ENCODE peak calls at places on chromosomes 11 and 22, in nine cellular contexts. W is bronchial epithelial cell; U is CD8-positive, alpha-beta T cell; J is colonic mucosa; D is CD8-positive, alpha-beta memory T cell; Y is fibroblast of lung; T is SJSA1; X is body of pancreas; H is WERI-Rb-1. E is an unnamed sample. For H3K36me3, the result is how much of the 10 kb centered on the place peaks cover.

GRCh38 chr11:38089728-38090127 is 1491.7 kb upstream of the RAG2 start:
- DNase-seq in J (no peak), T (no peak), H (no peak), W (peak), U (no peak), D (no peak), X (no peak), Y (no peak), E (peak)

GRCh38 chr11:7893792-7894191 is 37.3 kb downstream of the OR10A6 start:
- DNase-seq in Y (no peak), W (no peak), D (no peak), X (peak), U (no peak), T (no peak), H (no peak), J (peak), E (no peak)

GRCh38 chr11:2525941-2526807 is 81.4 kb downstream of the KCNQ1 start:
- DNase-seq in X (no peak), U (no peak), D (peak), H (peak), Y (no peak), J (peak), T (no peak), W (no peak), E (no peak)

GRCh38 chr11:85826096-85826855 is 15.3 kb upstream of the SYTL2 start:
- DNase-seq in U (peak), W (no peak), T (no peak), D (no peak), X (no peak), H (peak), Y (peak), J (no peak), E (no peak)

GRCh38 chr11:119919656-119920055 is 190.7 kb upstream of the NECTIN1 start:
- DNase-seq in U (no peak), W (no peak), T (no peak), X (no peak), D (no peak), H (no peak), J (no peak), Y (no peak), E (no peak)

GRCh38 chr22:31081963-31082605 is 966 bp downstream of the SMTN start:
- DNase-seq in H (no peak), X (no peak), T (peak), Y (no peak), J (no peak), D (no peak), W (peak), U (no peak), E (no peak)

GRCh38 chr11:10885703-10886363 is 28.0 kb upstream of the ZBED5 start:
- DNase-seq in D (no peak), X (no peak), Y (peak), J (no peak), W (no peak), H (no peak), U (no peak), T (no peak), E (no peak)

GRCh38 chr11:17443000-17443399 is 33.6 kb downstream of the ABCC8 start:
- DNase-seq in H (no peak), U (no peak), X (no peak), Y (no peak), T (no peak), D (no peak), J (no peak), W (no peak), E (no peak)

GRCh38 chr22:17917490-17917983 is 106.8 kb downstream of the MICAL3 start:
- DNase-seq in W (peak), U (no peak), H (no peak), X (no peak), J (peak), D (no peak), Y (no peak), T (no peak), E (no peak)

GRCh38 chr11:2400761-2401435 is 348 bp downstream of the TSSC4 start:
- DNase-seq in U (no peak), Y (no peak), X (no peak), T (no peak), D (no peak), H (no peak), J (no peak), W (no peak), E (no peak)

GRCh38 chr22:38481871-38482332 is 14.0 kb downstream of the KDELR3 start:
- DNase-seq in X (no peak), W (no peak), J (no peak), T (no peak), Y (no peak), U (no peak), D (no peak), H (no peak), E (no peak)

GRCh38 chr11:27372159-27372558 is 9.1 kb upstream of the CCDC34 start:
- DNase-seq in W (no peak), T (no peak), Y (no peak), X (no peak), J (no peak), H (no peak), D (no peak), U (no peak), E (no peak)

GRCh38 chr11:14892036-14892556 is at the start of gene CYP2R1:
- DNase-seq in H (peak), W (peak), D (peak), T (peak), X (peak), Y (peak), J (peak), U (peak), E (peak)

GRCh38 chr11:90722552-90723190 is 499.8 kb upstream of the CHORDC1 start:
- DNase-seq in U (no peak), W (peak), X (no peak), Y (peak), J (no peak), T (no peak), D (no peak), H (no peak), E (no peak)

GRCh38 chr22:48258108-48258705 is 1495.8 kb downstream of the TBC1D22A start:
- DNase-seq in T (no peak), Y (no peak), H (no peak), U (no peak), W (no peak), D (no peak), X (no peak), J (no peak), E (no peak)

GRCh38 chr11:68438658-68439259 is 21.8 kb upstream of the PPP6R3 start:
- DNase-seq in D (no peak), W (no peak), U (no peak), X (no peak), J (no peak), T (no peak), Y (no peak), H (no peak), E (no peak)

GRCh38 chr22:29216873-29217666 is 11.4 kb downstream of the EMID1 start:
- DNase-seq in W (peak), T (no peak), J (no peak), H (no peak), D (no peak), X (peak), U (no peak), Y (no peak), E (peak)

GRCh38 chr11:86192858-86193257 is 51.7 kb upstream of the EED start:
- DNase-seq in X (no peak), T (no peak), W (no peak), H (no peak), J (no peak), U (no peak), Y (no peak), D (no peak), E (no peak)

GRCh38 chr11:123405123-123405592 is 24.9 kb upstream of the GRAMD1B start:
- DNase-seq in X (no peak), D (no peak), H (peak), W (no peak), Y (peak), J (no peak), U (no peak), T (no peak), E (no peak)

GRCh38 chr22:35148381-35148780 is 82.4 kb downstream of the ISX start:
- DNase-seq in X (no peak), Y (no peak), H (peak), T (no peak), J (no peak), W (no peak), U (no peak), D (no peak), E (no peak)

GRCh38 chr22:37345863-37346514 is 63.7 kb downstream of the CYTH4 start:
- DNase-seq in T (peak), U (no peak), W (peak), J (peak), D (no peak), X (no peak), Y (peak), H (no peak), E (peak)

GRCh38 chr22:45290410-45290936 is 5.7 kb downstream of the UPK3A start:
- DNase-seq in D (peak), J (peak), Y (peak), W (peak), H (peak), T (no peak), U (no peak), X (no peak), E (peak)

GRCh38 chr22:31742115-31742514 is 7.8 kb downstream of the PRR14L start:
- DNase-seq in Y (no peak), D (no peak), T (no peak), H (no peak), X (no peak), W (no peak), J (no peak), U (no peak), E (no peak)

GRCh38 chr11:2318123-2318522 is 16.3 kb downstream of the TSPAN32 start:
- DNase-seq in T (no peak), Y (no peak), H (no peak), W (no peak), U (no peak), D (no peak), J (no peak), X (no peak), E (no peak)

GRCh38 chr11:85805387-85805786 is 5.6 kb downstream of the SYTL2 start:
- DNase-seq in D (no peak), J (no peak), U (no peak), Y (no peak), X (no peak), H (no peak), W (no peak), T (no peak), E (no peak)

GRCh38 chr11:126113515-126113957 is 50.9 kb upstream of the CDON start:
- DNase-seq in H (peak), X (peak), D (no peak), U (no peak), T (no peak), W (peak), Y (peak), J (peak), E (peak)

GRCh38 chr11:30801357-30801756 is 215.2 kb upstream of the MPPED2 start:
- DNase-seq in U (no peak), T (no peak), W (no peak), X (no peak), H (no peak), D (no peak), Y (no peak), J (no peak), E (no peak)

GRCh38 chr11:117795726-117796455 is 1.1 kb downstream of the DSCAML1 start:
- DNase-seq in D (no peak), Y (no peak), T (no peak), J (no peak), H (peak), U (no peak), X (no peak), W (no peak), E (no peak)

GRCh38 chr11:44877908-44878459 is 72.7 kb downstream of the TP53I11 start:
- DNase-seq in T (peak), U (no peak), Y (no peak), J (no peak), X (no peak), D (no peak), W (peak), H (no peak), E (no peak)

GRCh38 chr11:58922475-58922874 is 16.8 kb upstream of the GLYATL1 start:
- DNase-seq in J (no peak), H (no peak), D (no peak), X (no peak), W (no peak), U (no peak), T (no peak), Y (no peak), E (no peak)

GRCh38 chr11:62688481-62688880 is 849 bp downstream of the LRRN4CL start:
- DNase-seq in J (no peak), Y (no peak), D (no peak), U (no peak), X (no peak), W (no peak), T (no peak), H (no peak), E (no peak)

GRCh38 chr11:9459573-9460321 is 1.1 kb upstream of the ZNF143 start:
- DNase-seq in X (peak), D (peak), Y (peak), T (no peak), U (peak), H (peak), J (peak), W (peak), E (peak)

GRCh38 chr22:29032584-29032983 is 29.0 kb downstream of the C22orf31 start:
- DNase-seq in U (no peak), T (peak), X (peak), D (no peak), W (peak), J (no peak), H (no peak), Y (peak), E (no peak)

GRCh38 chr11:18726040-18726439 is at the start of gene IGSF22:
- DNase-seq in T (no peak), U (no peak), J (no peak), H (peak), D (no peak), X (no peak), Y (no peak), W (no peak), E (no peak)

GRCh38 chr22:36727110-36727509 is 23.6 kb upstream of the CACNG2 start:
- DNase-seq in U (no peak), Y (no peak), W (no peak), X (no peak), T (no peak), D (no peak), H (no peak), J (no peak), E (no peak)

GRCh38 chr11:10303558-10304363 is 1.1 kb upstream of the ADM start:
- DNase-seq in X (peak), T (peak), J (peak), W (peak), Y (peak), D (peak), U (no peak), H (peak), E (no peak)

GRCh38 chr22:46687460-46687859 is 50.6 kb downstream of the CERK start:
- DNase-seq in J (no peak), Y (no peak), D (no peak), U (no peak), T (no peak), W (no peak), H (no peak), X (no peak), E (no peak)

GRCh38 chr22:30557243-30557642 is 10.7 kb upstream of the SEC14L6 start:
- DNase-seq in D (no peak), U (no peak), W (no peak), Y (no peak), H (no peak), J (no peak), X (no peak), T (no peak), E (no peak)

DNA sequence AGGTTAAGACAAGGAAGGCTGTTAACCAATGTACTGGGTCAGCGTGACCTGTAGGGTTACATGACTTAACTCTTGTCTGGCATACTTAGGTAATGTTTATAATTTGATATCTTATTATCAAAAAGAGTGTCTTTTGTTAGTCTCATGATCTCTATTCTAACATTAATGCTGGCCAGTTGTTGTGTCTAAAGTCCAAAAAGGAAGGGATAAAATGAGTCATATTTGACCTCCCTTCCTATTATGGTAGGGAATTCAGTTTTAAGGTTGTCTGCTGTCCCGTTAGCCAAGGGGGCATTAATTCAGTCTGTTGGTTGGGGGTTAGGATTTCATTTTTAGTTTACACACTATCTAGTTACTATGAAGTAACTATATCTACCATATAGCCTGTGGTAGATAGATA is 364.0 kb downstream of the GRM5 start:
- DNase-seq in Y (no peak), W (no peak), H (no peak), J (no peak), U (no peak), T (no peak), X (no peak), D (no peak), E (no peak)
- H3K36me3 ChIP-seq in Y (under half), W (under half), H (under half), J (under half), U (under half), T (under half), X (under half), D (under half), E (under half)

GRCh38 chr11:94546886-94547285 is 3.2 kb downstream of the FUT4 start:
- DNase-seq in D (no peak), Y (no peak), H (no peak), W (peak), T (no peak), U (no peak), X (no peak), J (peak), E (no peak)

GRCh38 chr11:94545641-94546470 is 2.1 kb downstream of the FUT4 start:
- DNase-seq in D (no peak), J (no peak), T (no peak), U (no peak), H (no peak), X (no peak), Y (no peak), W (no peak), E (no peak)

GRCh38 chr11:94543695-94544581 is at the start of gene FUT4:
- DNase-seq in W (peak), H (peak), Y (peak), J (peak), T (peak), D (peak), U (peak), X (peak), E (peak)

GRCh38 chr11:94544832-94545640 is 1.3 kb downstream of the FUT4 start:
- DNase-seq in W (peak), H (no peak), X (peak), U (no peak), Y (no peak), T (no peak), J (peak), D (peak), E (no peak)

GRCh38 chr11:94544582-94544831 is 786 bp downstream of the FUT4 start:
- DNase-seq in U (no peak), J (no peak), H (no peak), Y (no peak), D (peak), W (no peak), X (no peak), T (no peak), E (no peak)
- H3K4me3 ChIP-seq in U (peak), J (peak), H (peak), Y (peak), D (peak), W (peak), X (peak), T (peak), E (peak)

DNA sequence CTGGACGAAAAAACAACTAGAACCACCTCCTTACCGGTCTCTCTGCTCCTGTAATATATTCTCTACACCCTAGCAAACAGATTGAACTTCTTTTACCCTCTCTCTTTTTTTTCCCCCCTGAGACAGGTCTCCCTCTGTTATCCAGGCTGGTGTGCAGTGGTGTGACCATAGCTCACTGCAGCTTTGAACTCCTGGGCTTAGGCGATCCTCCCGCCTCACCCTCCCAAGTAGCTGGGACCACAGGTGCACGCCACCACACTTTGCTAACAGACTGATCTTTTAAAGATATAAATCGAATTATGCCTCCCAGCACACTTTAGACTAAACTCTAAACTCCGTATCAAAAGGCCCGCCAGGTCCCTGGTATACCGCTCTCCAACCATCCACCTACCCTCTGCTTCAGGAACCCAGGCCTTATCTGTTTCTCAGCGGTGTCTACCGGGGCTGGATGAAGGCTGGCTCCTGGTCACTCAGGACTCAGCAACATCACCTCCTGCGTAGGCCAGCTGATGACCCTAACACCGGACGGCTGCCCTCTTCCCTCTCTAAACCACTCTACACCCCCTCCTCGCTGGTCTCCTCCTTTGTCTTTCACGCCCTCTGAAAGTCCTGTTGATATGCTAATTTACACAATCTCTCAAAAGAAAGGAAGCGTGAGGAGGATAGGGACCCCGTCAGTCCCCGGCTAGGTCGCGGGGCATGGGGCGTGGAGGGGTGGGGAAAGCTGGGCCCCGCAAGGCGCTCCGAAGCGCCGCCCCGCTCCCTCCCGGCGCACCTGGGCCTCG is 716 bp downstream of the C22orf39 start:
- DNase-seq in J (peak), D (no peak), X (no peak), U (no peak), T (no peak), Y (peak), W (no peak), H (no peak), E (no peak)
- H3K36me3 ChIP-seq in J (under half), D (under half), X (under half), U (under half), T (half or more), Y (under half), W (under half), H (half or more), E (under half)

GRCh38 chr11:83852012-83852411 is 565.8 kb upstream of the CCDC90B start:
- DNase-seq in T (no peak), D (no peak), W (no peak), Y (no peak), X (no peak), J (no peak), U (no peak), H (no peak), E (no peak)
- H3K4me3 ChIP-seq in T (no peak), D (no peak), W (no peak), Y (no peak), X (no peak), J (no peak), U (no peak), H (no peak), E (no peak)

DNA sequence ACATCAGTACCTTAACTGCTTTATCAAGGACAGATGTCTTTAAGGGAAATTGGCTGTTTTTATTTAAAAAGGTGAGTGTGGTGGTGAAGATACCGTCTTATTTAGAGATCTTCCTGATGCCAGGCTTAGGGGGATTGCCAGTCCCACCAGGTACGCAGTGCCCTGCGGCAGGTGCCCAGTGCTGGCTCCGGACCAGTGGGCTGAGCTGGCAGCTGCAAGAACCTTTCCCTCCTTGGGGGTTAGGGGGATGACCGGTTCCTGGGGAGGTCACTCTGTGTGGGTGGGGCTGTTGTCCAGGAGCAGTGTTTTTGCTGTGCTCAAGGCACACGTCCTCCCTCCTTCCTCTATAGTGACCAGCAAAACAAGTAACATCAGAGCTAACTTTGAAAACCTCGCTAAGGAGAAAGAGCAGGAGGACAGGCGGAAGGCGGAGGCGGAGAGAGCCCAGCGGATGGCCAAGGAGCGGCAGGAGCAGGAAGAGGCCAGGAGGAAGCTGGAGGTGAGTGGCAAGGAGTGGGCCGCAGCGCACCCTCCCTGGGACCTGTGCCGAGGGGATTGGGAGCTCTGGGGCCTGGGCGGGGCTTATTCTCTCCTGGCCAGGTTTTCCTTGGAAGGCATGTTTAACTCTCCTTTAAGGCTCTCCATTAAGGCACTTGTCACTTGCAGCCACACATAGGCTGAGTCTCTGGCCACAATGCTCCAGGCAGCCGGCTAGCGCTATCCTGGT is 30.5 kb downstream of the CTTN start:
- DNase-seq in X (no peak), J (no peak), Y (no peak), U (no peak), T (no peak), H (no peak), W (no peak), D (no peak), E (no peak)
- H3K36me3 ChIP-seq in X (under half), J (under half), Y (half or more), U (under half), T (half or more), H (half or more), W (half or more), D (under half), E (half or more)